ENCODE peak calls at places on chromosomes 16 and 17, in five cellular contexts. X is A549, L is fibroblast of lung, K is IMR-90, D is HL-60. I is an unnamed sample.

GRCh38 chr17:6458416-6458950 is 14.2 kb downstream of the PIMREG start:
- DNase-seq in X (no peak), L (no peak), K (no peak), D (no peak), I (no peak)

GRCh38 chr16:68445458-68445857 is 2.9 kb downstream of the SMPD3 start:
- DNase-seq in X (peak), L (no peak), K (peak), D (peak), I (no peak)

GRCh38 chr17:82640046-82640445 is 8.2 kb downstream of the WDR45B start:
- DNase-seq in X (no peak), L (no peak), K (no peak), D (peak), I (no peak)

GRCh38 chr17:81050645-81051625 is 16.0 kb downstream of the BAIAP2 start:
- DNase-seq in X (no peak), L (no peak), K (no peak), D (peak), I (no peak)

GRCh38 chr17:2177235-2177811 is 122.4 kb downstream of the HIC1 start:
- DNase-seq in X (no peak), L (no peak), K (peak), D (no peak), I (no peak)

GRCh38 chr16:68420366-68420765 is 27.9 kb downstream of the SMPD3 start:
- DNase-seq in X (no peak), L (no peak), K (no peak), D (no peak), I (no peak)

GRCh38 chr17:61279476-61280145 is 120.0 kb upstream of the TBX2 start:
- DNase-seq in X (no peak), L (peak), K (peak), D (no peak), I (peak)

GRCh38 chr17:12078791-12079190 is 58.1 kb downstream of the MAP2K4 start:
- DNase-seq in X (no peak), L (peak), K (peak), D (no peak), I (peak)

GRCh38 chr17:42178817-42179216 is 2.1 kb downstream of the KCNH4 start:
- DNase-seq in X (no peak), L (no peak), K (no peak), D (peak), I (no peak)

GRCh38 chr16:19885456-19886060 is 910 bp upstream of the GPRC5B start:
- DNase-seq in X (no peak), L (no peak), K (no peak), D (no peak), I (no peak)

GRCh38 chr17:77346765-77347164 is 206.0 kb downstream of the SEC14L1 start:
- DNase-seq in X (no peak), L (no peak), K (no peak), D (no peak), I (no peak)

GRCh38 chr16:82621796-82622195 is 5.0 kb upstream of the CDH13 start:
- DNase-seq in X (no peak), L (no peak), K (no peak), D (no peak), I (no peak)

GRCh38 chr16:76653390-76654026 is 376.3 kb downstream of the CNTNAP4 start:
- DNase-seq in X (peak), L (peak), K (peak), D (peak), I (peak)

GRCh38 chr16:68744744-68745280 is 7.7 kb downstream of the CDH1 start:
- DNase-seq in X (peak), L (peak), K (peak), D (peak), I (no peak)

GRCh38 chr17:45361976-45362375 is 45.2 kb upstream of the MAP3K14 start:
- DNase-seq in X (no peak), L (no peak), K (no peak), D (no peak), I (no peak)

GRCh38 chr16:67857547-67858233 is 10.2 kb upstream of the CENPT start:
- DNase-seq in X (peak), L (peak), K (peak), D (no peak), I (peak)

GRCh38 chr16:78291642-78292041 is 192.2 kb downstream of the WWOX start:
- DNase-seq in X (no peak), L (no peak), K (no peak), D (no peak), I (no peak)

GRCh38 chr17:1714980-1715802 is 5.0 kb upstream of the TLCD2 start:
- DNase-seq in X (peak), L (peak), K (peak), D (no peak), I (peak)

GRCh38 chr17:21243516-21244303 is 9.5 kb downstream of the NATD1 start:
- DNase-seq in X (no peak), L (no peak), K (no peak), D (no peak), I (no peak)

GRCh38 chr17:64213995-64214507 is 49.0 kb downstream of the TEX2 start:
- DNase-seq in X (no peak), L (peak), K (no peak), D (no peak), I (peak)

GRCh38 chr16:79618712-79619050 is 18.1 kb upstream of the MAF start:
- DNase-seq in X (no peak), L (peak), K (no peak), D (no peak), I (no peak)

GRCh38 chr16:80973991-80974390 is 32.7 kb downstream of the CMC2 start:
- DNase-seq in X (no peak), L (no peak), K (peak), D (no peak), I (no peak)

GRCh38 chr17:56540791-56541190 is 52.7 kb upstream of the NOG start:
- DNase-seq in X (no peak), L (no peak), K (no peak), D (no peak), I (no peak)

GRCh38 chr17:76196675-76197074 is 43.6 kb downstream of the RNF157 start:
- DNase-seq in X (no peak), L (no peak), K (no peak), D (no peak), I (peak)

DNA sequence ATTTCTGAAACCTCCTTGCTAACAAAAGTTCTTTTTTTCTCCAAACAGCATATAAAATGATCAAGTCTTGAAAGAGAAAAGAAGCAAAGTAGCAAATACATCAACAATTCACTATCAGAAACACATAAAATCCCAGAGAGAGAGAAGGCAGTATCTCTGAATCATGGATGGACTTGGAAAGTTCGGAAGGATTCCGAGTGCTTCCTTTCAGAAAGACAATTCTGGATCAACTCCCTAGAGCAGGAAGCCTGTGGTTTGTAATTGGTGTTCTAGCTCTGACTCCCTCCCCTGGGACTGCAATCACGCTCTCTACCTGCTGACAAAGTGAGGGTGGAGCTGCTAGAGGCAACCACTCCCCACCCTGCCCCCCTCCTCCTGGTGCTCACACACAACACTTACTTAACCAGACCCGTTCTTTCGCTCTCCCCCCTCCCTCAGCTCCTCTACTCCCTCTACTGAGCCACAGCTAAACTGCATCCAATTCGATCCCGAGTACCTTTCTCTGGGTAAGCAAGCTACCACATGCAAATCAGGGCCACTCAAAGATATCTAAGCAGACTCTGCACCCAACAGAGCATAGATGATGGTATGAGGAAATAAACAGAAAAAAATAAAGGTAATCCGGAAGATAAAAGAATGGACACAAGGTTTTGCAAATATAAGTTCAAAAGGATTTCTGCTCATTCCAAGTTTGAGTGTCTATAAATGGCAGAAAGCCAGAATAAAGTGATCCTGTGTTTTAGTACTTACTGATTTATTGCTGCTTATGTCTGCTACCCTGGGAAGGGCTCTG is at the start of gene RNF43:
- DNase-seq in X (peak), L (peak), K (peak), D (peak), I (peak)
- H3K4me3 ChIP-seq in X (peak), L (peak), K (peak), D (no peak), I (peak)

DNA sequence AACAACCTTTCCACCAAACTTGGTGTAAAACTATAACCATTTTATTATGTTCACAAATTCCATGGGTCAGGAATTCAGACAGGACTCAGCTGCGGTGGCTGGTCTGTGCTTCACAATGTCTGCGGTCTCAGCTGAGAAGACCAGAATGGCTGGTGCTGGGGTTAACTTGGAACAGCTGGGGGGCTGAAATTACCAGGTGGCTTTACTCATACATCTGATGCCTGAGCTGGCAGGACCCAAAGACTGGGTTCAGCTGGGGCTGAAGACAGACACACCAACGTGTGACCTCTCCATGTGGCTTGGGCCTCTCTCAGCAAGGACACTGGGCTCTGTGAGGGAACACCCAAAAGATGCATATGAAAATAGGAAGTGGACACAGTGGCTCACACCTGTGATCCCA is 5.7 kb upstream of the HID1 start:
- DNase-seq in X (no peak), L (no peak), K (no peak), D (no peak), I (no peak)
- TF ChIP-seq CTCF in X (no peak), L (no peak), K (no peak), D (no peak), I (no peak)

DNA sequence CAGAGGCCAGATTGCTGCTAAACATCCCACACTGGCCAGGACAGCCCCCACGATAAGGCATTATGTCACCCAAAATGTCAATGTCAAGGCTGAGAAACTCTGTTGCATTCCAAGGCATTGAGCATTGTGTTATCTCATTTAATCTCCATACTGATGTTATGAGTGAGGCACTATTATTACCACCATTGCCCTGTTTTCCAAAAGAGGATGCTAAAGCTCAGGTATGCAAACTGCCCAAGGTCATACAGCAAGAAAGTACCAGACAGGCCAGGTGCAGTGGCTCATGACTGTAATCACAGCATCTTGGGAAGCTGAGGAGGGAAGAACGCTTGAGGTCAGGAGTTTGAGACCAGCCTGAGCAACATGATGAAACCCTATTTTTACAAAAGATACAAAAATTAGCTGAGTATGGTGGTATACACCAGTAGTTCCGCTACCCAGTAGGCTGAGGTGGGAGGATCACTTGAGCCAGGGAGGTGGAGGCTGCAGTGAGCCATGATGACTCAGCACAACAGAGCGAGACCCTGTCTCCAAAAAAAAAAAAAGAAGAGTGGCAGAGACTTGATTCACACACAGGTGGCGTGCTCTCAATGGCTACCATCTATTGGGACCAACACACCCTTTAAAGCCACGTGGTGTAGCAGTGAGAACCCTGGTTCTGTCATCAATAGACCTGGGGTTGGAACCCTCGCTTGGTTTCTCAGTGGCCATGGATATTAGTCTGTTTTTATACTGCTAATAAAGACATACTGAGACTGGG is 58.8 kb upstream of the GRIN2A start:
- DNase-seq in X (no peak), L (peak), K (no peak), D (no peak), I (no peak)
- H3K4me3 ChIP-seq in X (no peak), L (no peak), K (no peak), D (no peak), I (no peak)

GRCh38 chr16:31386157-31386984 is 6.8 kb upstream of the ITGAD start:
- DNase-seq in X (peak), L (peak), K (peak), D (no peak), I (peak)
- TF ChIP-seq CTCF in X (no peak), L (no peak), K (no peak), D (no peak), I (no peak)

DNA sequence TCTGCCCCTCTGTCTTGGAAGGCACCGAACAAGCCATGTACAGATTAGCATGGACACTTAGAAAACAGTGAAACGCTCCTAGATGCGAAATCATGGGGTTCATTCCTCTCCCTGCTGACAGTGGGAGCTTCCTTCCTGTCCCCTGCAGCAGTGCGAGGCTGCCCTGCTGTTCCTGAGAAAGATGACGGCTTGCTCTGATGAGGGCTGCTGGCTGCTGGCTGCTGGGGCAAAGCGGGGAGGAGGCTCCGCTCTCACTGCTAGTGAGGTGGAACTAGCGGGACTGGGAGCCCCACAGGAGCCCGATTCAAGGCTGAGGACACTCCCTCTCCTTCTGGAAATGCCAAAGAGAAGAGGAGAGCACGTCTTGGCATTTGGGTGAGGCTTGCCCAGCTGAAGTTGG is 25.9 kb upstream of the CACNG4 start:
- DNase-seq in X (no peak), L (no peak), K (no peak), D (no peak), I (no peak)
- H3K4me3 ChIP-seq in X (no peak), L (no peak), K (no peak), D (no peak), I (no peak)

DNA sequence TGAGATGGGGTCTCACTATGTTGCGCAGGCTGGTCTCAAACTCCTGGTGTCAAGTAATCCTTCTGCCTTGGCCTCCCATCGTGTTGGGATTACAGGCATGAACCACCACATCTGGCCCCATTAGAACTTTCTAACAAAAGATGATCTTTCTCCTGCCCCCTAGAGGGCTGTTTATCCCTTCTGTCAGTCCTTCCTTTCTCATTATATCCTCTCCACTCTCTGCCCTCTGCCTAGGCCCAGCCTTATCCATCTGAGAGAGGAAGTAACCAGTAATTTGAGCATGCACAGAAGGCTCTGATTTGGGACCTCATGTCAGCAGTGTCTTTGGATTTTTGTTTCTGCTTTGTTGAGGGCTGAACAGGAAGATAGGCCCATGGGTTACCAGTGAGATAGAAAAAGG is 4.4 kb upstream of the DHX40 start:
- DNase-seq in X (peak), L (no peak), K (peak), D (peak), I (peak)
- TF ChIP-seq CTCF in X (peak), L (peak), K (peak), D (peak), I (peak)

I was measured in fibroblast of the aortic adventitia.